ENCODE peak calls at places on chromosomes 13 and 19, in eight cellular contexts. E, X, G, S, Y, B, O and J are unnamed samples.

GRCh38 chr19:33192010-33192409 is 2.1 kb upstream of the LRP3 start:
- DNase-seq in E (no peak), X (peak; percentile 11), G (no peak), S (no peak), Y (no peak), B (no peak), O (no peak), J (no peak)

GRCh38 chr13:108227651-108228272 is 9.6 kb downstream of the ABHD13 start:
- DNase-seq in E (no peak), X (no peak), G (no peak), S (no peak), Y (peak; percentile 37), B (peak; percentile 27), O (no peak), J (peak; percentile 65)

GRCh38 chr19:11767633-11768133 is 883 bp downstream of the ZNF441 start:
- DNase-seq in E (no peak), X (peak; percentile 86), G (no peak), S (no peak), Y (peak; percentile 38), B (no peak), O (no peak), J (peak; percentile 67)

GRCh38 chr19:36686365-36687213 is 823 bp upstream of the ZNF567 start:
- DNase-seq in E (no peak), X (no peak), G (no peak), S (no peak), Y (no peak), B (no peak), O (no peak), J (peak; percentile 2)

GRCh38 chr19:14113762-14114414 is 3.7 kb downstream of the PRKACA start:
- DNase-seq in E (no peak), X (no peak), G (no peak), S (no peak), Y (peak; percentile 72), B (peak; percentile 30), O (peak; percentile 38), J (no peak)

GRCh38 chr19:343941-344624 is 513 bp downstream of the MIER2 start:
- DNase-seq in E (no peak), X (peak; percentile 82), G (no peak), S (no peak), Y (peak; percentile 40), B (peak; percentile 25), O (peak; percentile 82), J (peak; percentile 57)

GRCh38 chr13:31092631-31093030 is 69.1 kb downstream of the HSPH1 start:
- DNase-seq in E (no peak), X (no peak), G (no peak), S (no peak), Y (no peak), B (no peak), O (no peak), J (no peak)

GRCh38 chr13:110902370-110902769 is 12.5 kb downstream of the ANKRD10 start:
- DNase-seq in E (no peak), X (no peak), G (no peak), S (no peak), Y (no peak), B (no peak), O (no peak), J (no peak)

GRCh38 chr13:93620366-93620765 is 393.8 kb downstream of the GPC6 start:
- DNase-seq in E (no peak), X (no peak), G (no peak), S (no peak), Y (no peak), B (no peak), O (no peak), J (no peak)

GRCh38 chr19:48190288-48191284 is 20.1 kb downstream of the ZSWIM9 start:
- DNase-seq in E (peak; percentile 98), X (no peak), G (no peak), S (peak; percentile 46), Y (peak; percentile 45), B (peak; percentile 36), O (peak; percentile 85), J (peak; percentile 98)

GRCh38 chr13:36369268-36370107 is 23.3 kb upstream of the SPART start:
- DNase-seq in E (no peak), X (no peak), G (no peak), S (no peak), Y (no peak), B (no peak), O (no peak), J (peak; percentile 50)